ENCODE peak calls at places on chromosomes 11 and 22, in eight cellular contexts. D, X, N, M, R, F, W and E are unnamed samples.

GRCh38 chr11:75264971-75265370 is 24.4 kb downstream of the TPBGL start:
- DNase-seq in N (no peak), D (no peak), W (no peak), X (no peak), R (no peak), M (no peak), F (no peak), E (no peak)

GRCh38 chr11:846496-847098 is 3.9 kb downstream of the TSPAN4 start:
- DNase-seq in X (no peak), N (no peak), M (no peak), R (peak), W (no peak), D (no peak), F (peak), E (no peak)

GRCh38 chr22:38110008-38110862 is at the start of gene BAIAP2L2:
- DNase-seq in M (no peak), F (peak), R (no peak), N (no peak), X (no peak), W (peak), D (no peak), E (no peak)

GRCh38 chr22:44000123-44000522 is 24.0 kb upstream of the PARVB start:
- DNase-seq in N (no peak), F (no peak), M (no peak), X (no peak), D (no peak), R (no peak), W (no peak), E (no peak)

GRCh38 chr22:24107668-24108067 is 73.6 kb upstream of the SUSD2 start:
- DNase-seq in R (no peak), W (no peak), D (peak), X (no peak), N (no peak), F (peak), M (peak), E (peak)

GRCh38 chr11:35954205-35954604 is 10.3 kb downstream of the LDLRAD3 start:
- DNase-seq in R (no peak), N (no peak), D (no peak), W (no peak), M (no peak), F (no peak), X (no peak), E (no peak)

GRCh38 chr22:23446796-23447350 is 133.2 kb downstream of the IGLL1 start:
- DNase-seq in D (no peak), R (no peak), W (no peak), F (no peak), N (no peak), X (no peak), M (no peak), E (no peak)

GRCh38 chr11:22554221-22554620 is 71.4 kb downstream of the FANCF start:
- DNase-seq in X (no peak), N (no peak), F (no peak), M (no peak), W (no peak), D (no peak), R (no peak), E (no peak)

GRCh38 chr11:16505481-16505880 is 149.1 kb upstream of the SOX6 start:
- DNase-seq in W (no peak), N (no peak), D (no peak), M (no peak), F (no peak), R (no peak), X (no peak), E (no peak)

GRCh38 chr11:75733346-75734107 is 15.9 kb downstream of the MOGAT2 start:
- DNase-seq in X (no peak), N (no peak), R (peak), D (no peak), F (peak), W (no peak), M (no peak), E (no peak)

GRCh38 chr11:23520226-23520960 is 660.1 kb upstream of the CCDC179 start:
- DNase-seq in R (no peak), D (no peak), M (no peak), X (no peak), W (no peak), F (no peak), N (no peak), E (no peak)

GRCh38 chr22:42662114-42663021 is 13.2 kb upstream of the CYB5R3 start:
- DNase-seq in R (peak), F (peak), W (peak), X (peak), M (no peak), D (peak), N (peak), E (no peak)

GRCh38 chr11:1230456-1231395 is 7.9 kb downstream of the MUC5B start:
- DNase-seq in R (no peak), N (no peak), X (no peak), D (no peak), F (peak), M (no peak), W (no peak), E (no peak)